ENCODE peak calls at places on chromosomes 16 and 17, in nine cellular contexts. V, F, X, O, W, H, Q, R and D are unnamed samples.

GRCh38 chr17:44053130-44053872 is 13.2 kb downstream of the LSM12 start:
- DNase-seq in V (no peak), F (no peak), X (no peak), O (no peak), W (no peak), H (no peak), Q (no peak), R (no peak), D (no peak)

GRCh38 chr17:82019905-82020873 is 2.5 kb downstream of the CENPX start:
- DNase-seq in V (peak), F (no peak), X (peak), O (peak), W (no peak), H (peak), Q (no peak), R (peak), D (peak)

GRCh38 chr17:76272541-76273434 is 7.6 kb downstream of the UBALD2 start:
- DNase-seq in V (no peak), F (no peak), X (no peak), O (no peak), W (no peak), H (no peak), Q (no peak), R (no peak), D (no peak)

GRCh38 chr17:8110907-8111306 is 7.4 kb downstream of the ALOXE3 start:
- DNase-seq in V (no peak), F (no peak), X (no peak), O (no peak), W (no peak), H (no peak), Q (no peak), R (no peak), D (no peak)

GRCh38 chr17:42179911-42180410 is 981 bp downstream of the KCNH4 start:
- DNase-seq in V (peak), F (peak), X (no peak), O (no peak), W (no peak), H (peak), Q (peak), R (peak), D (peak)

GRCh38 chr16:31157136-31157535 is 7.3 kb upstream of the PRSS36 start:
- DNase-seq in V (no peak), F (peak), X (no peak), O (no peak), W (no peak), H (peak), Q (no peak), R (no peak), D (no peak)

GRCh38 chr17:17859909-17860760 is 23.3 kb upstream of the SREBF1 start:
- DNase-seq in V (peak), F (peak), X (no peak), O (peak), W (no peak), H (peak), Q (peak), R (peak), D (peak)

GRCh38 chr17:57480438-57481196 is 224.3 kb downstream of the MSI2 start:
- DNase-seq in V (no peak), F (no peak), X (no peak), O (no peak), W (no peak), H (no peak), Q (peak), R (no peak), D (no peak)

GRCh38 chr16:13866073-13866472 is 53.9 kb upstream of the ERCC4 start:
- DNase-seq in V (peak), F (peak), X (peak), O (no peak), W (no peak), H (peak), Q (peak), R (peak), D (peak)

GRCh38 chr17:12457493-12457892 is 208.2 kb upstream of the MYOCD start:
- DNase-seq in V (no peak), F (no peak), X (no peak), O (no peak), W (no peak), H (no peak), Q (no peak), R (no peak), D (no peak)

GRCh38 chr16:22103371-22103890 is 11.1 kb downstream of the VWA3A start:
- DNase-seq in V (peak), F (no peak), X (no peak), O (no peak), W (no peak), H (no peak), Q (no peak), R (no peak), D (no peak)

GRCh38 chr17:45929344-45929743 is 35.0 kb downstream of the MAPT start:
- DNase-seq in V (no peak), F (no peak), X (no peak), O (no peak), W (no peak), H (no peak), Q (no peak), R (no peak), D (no peak)

GRCh38 chr16:4385066-4385788 is 13.6 kb downstream of the VASN start:
- DNase-seq in V (no peak), F (no peak), X (no peak), O (no peak), W (no peak), H (no peak), Q (no peak), R (no peak), D (no peak)

GRCh38 chr17:6476061-6476833 is 32.0 kb downstream of the PIMREG start:
- DNase-seq in V (no peak), F (no peak), X (no peak), O (no peak), W (no peak), H (no peak), Q (no peak), R (no peak), D (no peak)

GRCh38 chr16:54291981-54292487 is 5.4 kb upstream of the IRX3 start:
- DNase-seq in V (peak), F (no peak), X (no peak), O (no peak), W (no peak), H (no peak), Q (no peak), R (no peak), D (no peak)

GRCh38 chr16:71711789-71712188 is 12.7 kb downstream of the PHLPP2 start:
- DNase-seq in V (peak), F (no peak), X (no peak), O (no peak), W (no peak), H (no peak), Q (no peak), R (no peak), D (no peak)

GRCh38 chr16:71712501-71712900 is 12.0 kb downstream of the PHLPP2 start:
- DNase-seq in V (no peak), F (no peak), X (no peak), O (no peak), W (no peak), H (no peak), Q (no peak), R (no peak), D (no peak)

GRCh38 chr16:71709231-71709781 is 15.2 kb downstream of the PHLPP2 start:
- DNase-seq in V (no peak), F (no peak), X (no peak), O (no peak), W (no peak), H (no peak), Q (peak), R (no peak), D (no peak)

GRCh38 chr16:71707199-71707598 is 17.3 kb downstream of the PHLPP2 start:
- DNase-seq in V (peak), F (no peak), X (no peak), O (no peak), W (no peak), H (no peak), Q (no peak), R (no peak), D (no peak)

GRCh38 chr16:71708696-71709095 is 15.8 kb downstream of the PHLPP2 start:
- DNase-seq in V (no peak), F (no peak), X (no peak), O (no peak), W (no peak), H (no peak), Q (no peak), R (no peak), D (no peak)
- H3K27ac ChIP-seq in V (peak), F (no peak), X (peak), O (no peak), W (no peak), H (no peak), Q (no peak), R (no peak), D (no peak)

DNA sequence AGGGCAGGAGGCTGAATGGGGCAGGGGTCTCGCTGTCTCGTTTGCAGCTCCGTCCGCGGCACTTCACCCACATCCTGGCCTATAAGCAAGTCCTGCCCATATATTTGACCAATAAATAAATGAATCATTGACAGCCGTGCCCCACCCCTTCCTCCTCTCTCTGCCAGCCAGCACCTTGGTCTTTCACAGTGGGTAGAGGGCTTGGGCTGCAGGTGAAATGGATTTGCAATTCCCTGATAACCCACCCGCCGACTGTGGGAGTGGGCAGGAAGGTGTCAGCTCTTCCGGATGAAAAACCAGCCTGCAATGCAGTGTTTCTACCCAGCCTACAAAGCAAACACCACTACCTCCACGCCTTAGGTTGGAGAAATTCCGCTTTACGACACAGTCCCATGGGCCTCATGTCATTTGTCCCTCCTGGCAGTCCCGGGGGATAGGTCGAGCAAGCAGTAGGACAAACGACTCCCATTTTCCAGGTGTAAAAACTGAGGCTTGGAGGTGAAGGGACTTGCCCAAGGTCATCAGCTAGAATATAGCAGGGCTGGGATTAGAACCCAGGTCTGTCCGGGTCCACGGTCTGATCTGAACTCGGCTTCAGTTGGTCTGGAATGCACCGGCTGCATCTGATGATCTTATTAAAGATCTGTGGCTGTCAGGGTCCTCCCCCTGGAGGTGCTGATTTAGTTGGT is 79.0 kb downstream of the ABCC1 start:
- DNase-seq in V (no peak), F (no peak), X (no peak), O (no peak), W (no peak), H (no peak), Q (no peak), R (no peak), D (no peak)
- H3K27ac ChIP-seq in V (no peak), F (peak), X (no peak), O (no peak), W (no peak), H (no peak), Q (no peak), R (no peak), D (peak)

GRCh38 chr16:55476625-55477533 is 2.1 kb upstream of the MMP2 start:
- DNase-seq in V (no peak), F (peak), X (no peak), O (no peak), W (no peak), H (no peak), Q (no peak), R (no peak), D (peak)

GRCh38 chr16:55480228-55480655 is 1.2 kb downstream of the MMP2 start:
- DNase-seq in V (peak), F (peak), X (no peak), O (no peak), W (peak), H (peak), Q (peak), R (no peak), D (peak)

GRCh38 chr16:55482056-55482455 is 3.1 kb downstream of the MMP2 start:
- DNase-seq in V (no peak), F (no peak), X (no peak), O (no peak), W (no peak), H (no peak), Q (peak), R (no peak), D (no peak)

GRCh38 chr16:55479560-55480197 is 681 bp downstream of the MMP2 start:
- DNase-seq in V (peak), F (no peak), X (no peak), O (no peak), W (no peak), H (no peak), Q (no peak), R (no peak), D (no peak)

DNA sequence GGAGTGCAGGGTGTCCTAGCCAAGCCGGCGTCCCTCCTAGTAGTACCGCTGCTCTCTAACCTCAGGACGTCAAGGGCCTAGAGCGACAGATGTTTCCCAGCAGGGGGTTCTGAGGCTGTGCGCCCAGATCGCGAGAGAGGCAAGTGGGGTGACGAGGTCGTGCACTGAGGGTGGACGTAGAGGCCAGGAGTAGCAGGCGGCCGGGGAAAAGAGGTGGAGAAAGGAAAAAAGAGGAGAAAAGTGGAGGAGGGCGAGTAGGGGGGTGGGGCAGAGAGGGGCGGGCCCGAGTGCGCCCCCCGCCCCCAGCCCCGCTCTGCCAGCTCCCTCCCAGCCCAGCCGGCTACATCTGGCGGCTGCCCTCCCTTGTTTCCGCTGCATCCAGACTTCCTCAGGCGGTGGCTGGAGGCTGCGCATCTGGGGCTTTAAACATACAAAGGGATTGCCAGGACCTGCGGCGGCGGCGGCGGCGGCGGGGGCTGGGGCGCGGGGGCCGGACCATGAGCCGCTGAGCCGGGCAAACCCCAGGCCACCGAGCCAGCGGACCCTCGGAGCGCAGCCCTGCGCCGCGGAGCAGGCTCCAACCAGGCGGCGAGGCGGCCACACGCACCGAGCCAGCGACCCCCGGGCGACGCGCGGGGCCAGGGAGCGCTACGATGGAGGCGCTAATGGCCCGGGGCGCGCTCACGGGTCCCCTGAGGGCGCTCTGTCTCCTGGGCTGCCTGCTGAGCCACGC is at the start of gene MMP2:
- DNase-seq in V (peak), F (peak), X (no peak), O (no peak), W (no peak), H (peak), Q (no peak), R (no peak), D (peak)
- H3K27ac ChIP-seq in V (peak), F (peak), X (no peak), O (no peak), W (no peak), H (peak), Q (no peak), R (no peak), D (peak)

GRCh38 chr16:10940501-10941079 is 1.7 kb downstream of the DEXI start:
- DNase-seq in V (no peak), F (peak), X (no peak), O (no peak), W (no peak), H (no peak), Q (no peak), R (no peak), D (no peak)
- H3K27ac ChIP-seq in V (no peak), F (peak), X (no peak), O (no peak), W (peak), H (peak), Q (no peak), R (peak), D (peak)

GRCh38 chr17:10290046-10290445 is 82.8 kb downstream of the MYH13 start:
- DNase-seq in V (no peak), F (no peak), X (no peak), O (no peak), W (no peak), H (no peak), Q (no peak), R (no peak), D (peak)
- H3K27ac ChIP-seq in V (no peak), F (no peak), X (no peak), O (no peak), W (no peak), H (no peak), Q (no peak), R (no peak), D (peak)

GRCh38 chr17:10698116-10698818 is 873 bp downstream of the ADPRM start:
- DNase-seq in V (peak), F (no peak), X (no peak), O (no peak), W (no peak), H (no peak), Q (peak), R (no peak), D (no peak)
- H3K27ac ChIP-seq in V (peak), F (peak), X (peak), O (peak), W (no peak), H (peak), Q (peak), R (peak), D (peak)

DNA sequence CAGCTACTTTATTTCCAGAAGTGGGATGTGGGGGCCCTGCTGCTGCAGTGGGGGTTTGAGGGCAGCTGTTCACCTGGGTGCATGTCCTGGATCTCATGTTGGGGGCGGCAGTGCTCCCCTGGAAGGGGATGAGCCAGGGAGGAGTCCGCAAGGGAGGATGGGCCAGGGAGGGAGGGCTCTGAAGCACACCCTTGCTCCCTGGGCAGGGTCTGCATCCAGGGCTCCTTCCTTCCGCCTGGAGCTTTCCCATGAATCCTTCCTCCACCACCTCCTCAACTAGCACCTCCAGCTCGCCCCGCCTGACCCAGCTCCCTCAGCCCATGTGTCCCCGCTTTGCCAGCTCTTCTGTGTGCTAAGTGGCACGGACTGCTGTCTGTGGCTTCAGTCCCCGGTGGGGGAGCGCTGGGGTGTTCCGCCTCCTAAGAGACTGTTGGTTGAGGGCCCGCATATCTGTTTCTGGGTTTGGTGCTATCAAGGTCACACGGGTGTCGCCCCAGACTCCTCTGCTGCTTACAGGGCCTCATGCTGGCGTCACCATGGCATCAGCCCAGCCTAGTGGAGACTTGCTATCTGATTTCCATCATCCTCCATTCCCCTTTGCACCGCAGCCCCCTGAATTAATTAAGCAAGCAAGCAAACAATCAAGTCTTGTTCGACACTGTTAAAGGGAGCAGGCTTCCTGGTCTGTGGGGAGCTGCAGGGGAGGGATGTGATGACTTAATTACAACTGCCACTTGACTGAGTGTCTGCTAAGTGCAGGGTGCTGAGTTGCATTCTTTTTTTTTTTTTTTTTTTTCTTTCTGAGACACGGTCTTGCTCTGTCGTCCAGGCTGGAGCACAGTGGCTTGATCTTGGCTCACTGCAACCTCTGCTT is 71.8 kb downstream of the PRKCA start:
- DNase-seq in V (peak), F (no peak), X (no peak), O (peak), W (no peak), H (peak), Q (no peak), R (peak), D (peak)
- H3K27ac ChIP-seq in V (no peak), F (no peak), X (no peak), O (no peak), W (no peak), H (peak), Q (no peak), R (peak), D (peak)

GRCh38 chr17:15354256-15354655 is 12.9 kb upstream of the TEKT3 start:
- DNase-seq in V (no peak), F (no peak), X (no peak), O (no peak), W (no peak), H (no peak), Q (no peak), R (no peak), D (no peak)
- H3K27ac ChIP-seq in V (no peak), F (no peak), X (no peak), O (no peak), W (no peak), H (no peak), Q (no peak), R (no peak), D (no peak)

DNA sequence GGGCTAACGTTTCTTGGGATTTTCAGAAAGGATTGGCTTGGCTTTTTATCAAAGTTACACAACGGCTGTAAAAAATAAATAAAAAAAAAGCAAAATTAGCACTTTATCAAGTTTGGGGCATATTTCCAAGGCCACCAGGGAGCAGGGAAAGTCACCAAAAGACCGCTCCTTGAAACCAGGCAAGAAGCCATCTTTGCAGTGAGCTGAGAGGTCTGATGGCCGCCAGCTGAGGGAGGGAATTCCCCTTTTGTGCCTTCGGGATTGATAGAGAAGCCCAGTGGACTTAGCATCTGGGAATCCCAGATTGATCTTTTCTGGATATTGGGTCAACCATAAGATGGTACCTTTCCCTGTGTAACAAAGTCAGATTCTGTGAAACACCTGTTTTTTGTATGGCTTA is 192.2 kb downstream of the WWOX start:
- DNase-seq in V (peak), F (no peak), X (no peak), O (no peak), W (no peak), H (no peak), Q (no peak), R (no peak), D (peak)
- H3K27ac ChIP-seq in V (no peak), F (no peak), X (no peak), O (no peak), W (no peak), H (no peak), Q (no peak), R (no peak), D (no peak)